ENCODE peak calls at places on chromosomes 16 and 17, in ten cellular contexts. J is AG04449; H is uterus; R is lower lobe of right lung; V is thyroid gland; M is AG04450; K is CD8-positive, alpha-beta T cell; E is fibroblast of lung; C is spleen; Q is Panc1. P is an unnamed sample.

GRCh38 chr16:65657051-65657450 is 535.2 kb upstream of the CDH11 start:
- DNase-seq in J (no peak), H (no peak), R (no peak), V (no peak), M (no peak), K (no peak), E (peak), C (no peak), Q (no peak), P (no peak)

GRCh38 chr17:14169287-14169686 is 67.4 kb downstream of the CDRT15 start:
- DNase-seq in J (no peak), H (no peak), R (no peak), V (no peak), M (no peak), K (no peak), E (no peak), C (no peak), Q (no peak), P (no peak)

GRCh38 chr16:48158296-48158695 is 2.5 kb upstream of the ABCC12 start:
- DNase-seq in J (peak), H (no peak), R (no peak), V (no peak), M (peak), K (no peak), E (peak), C (no peak), Q (no peak), P (no peak)

GRCh38 chr16:72990003-72990521 is 57.9 kb downstream of the ZFHX3 start:
- DNase-seq in J (no peak), H (peak), R (no peak), V (peak), M (peak), K (no peak), E (peak), C (no peak), Q (no peak), P (peak)

GRCh38 chr16:51971184-51971583 is 575.8 kb downstream of the TOX3 start:
- DNase-seq in J (no peak), H (no peak), R (no peak), V (peak), M (no peak), K (no peak), E (no peak), C (no peak), Q (no peak), P (no peak)

GRCh38 chr17:73798111-73798748 is 154.0 kb upstream of the SDK2 start:
- DNase-seq in J (peak), H (no peak), R (no peak), V (no peak), M (peak), K (no peak), E (peak), C (no peak), Q (no peak), P (peak)

GRCh38 chr17:76820039-76820438 is 48.2 kb upstream of the MGAT5B start:
- DNase-seq in J (no peak), H (no peak), R (no peak), V (peak), M (no peak), K (no peak), E (no peak), C (no peak), Q (no peak), P (no peak)

GRCh38 chr16:52872706-52873105 is 180.0 kb downstream of the CHD9NB start:
- DNase-seq in J (no peak), H (no peak), R (no peak), V (no peak), M (no peak), K (no peak), E (peak), C (no peak), Q (no peak), P (no peak)

GRCh38 chr17:36149296-36149820 is 27.1 kb downstream of the TBC1D3B start:
- DNase-seq in J (peak), H (peak), R (no peak), V (no peak), M (no peak), K (no peak), E (peak), C (no peak), Q (no peak), P (no peak)

DNA sequence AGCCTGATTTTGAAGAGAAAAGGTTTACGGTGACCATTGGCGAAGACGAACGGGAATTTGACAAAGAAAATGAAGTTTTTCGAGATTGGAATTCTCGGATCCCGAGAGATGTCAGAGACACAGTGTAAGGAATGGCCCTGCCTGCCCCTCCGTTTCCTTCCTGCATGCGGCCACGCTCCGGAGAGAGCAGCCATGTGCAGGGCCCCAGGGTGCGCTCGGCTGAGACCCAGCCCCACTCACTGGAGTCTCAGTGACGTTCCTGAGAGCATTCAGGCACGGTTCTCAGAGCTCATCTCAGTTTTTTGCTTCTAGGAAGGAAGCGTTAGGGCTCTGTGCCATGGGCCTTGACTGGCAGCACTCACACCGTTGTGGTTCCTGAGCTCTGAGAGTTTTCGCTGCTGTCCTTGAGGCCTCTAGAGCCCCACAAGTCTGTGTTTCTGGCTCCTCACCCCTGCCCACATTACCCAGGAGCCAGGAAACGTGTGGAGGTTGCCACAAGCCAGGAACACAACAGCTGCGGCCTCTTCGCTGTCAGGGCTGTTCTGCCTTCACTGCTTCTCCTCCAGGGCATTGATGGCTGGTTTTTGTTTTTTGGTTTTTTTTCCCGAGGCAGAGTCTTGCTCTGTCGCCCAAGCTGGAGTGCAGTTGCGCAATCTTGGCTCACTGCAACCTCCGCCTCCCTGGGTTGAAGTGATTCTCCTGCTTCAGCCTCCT is 29.8 kb downstream of the ZC3H18 start:
- DNase-seq in J (no peak), H (no peak), R (peak), V (peak), M (no peak), K (no peak), E (no peak), C (no peak), Q (no peak), P (no peak)
- H3K4me3 ChIP-seq in J (no peak), H (no peak), R (no peak), V (no peak), M (no peak), K (no peak), E (no peak), C (peak), Q (no peak), P (no peak)

GRCh38 chr17:40363480-40363838 is 1.1 kb downstream of the GJD3 start:
- DNase-seq in J (no peak), H (no peak), R (peak), V (peak), M (no peak), K (no peak), E (peak), C (peak), Q (no peak), P (peak)
- H3K4me3 ChIP-seq in J (peak), H (peak), R (peak), V (peak), M (peak), K (peak), E (peak), C (peak), Q (peak), P (peak)

GRCh38 chr16:25031441-25032307 is 16.5 kb upstream of the ARHGAP17 start:
- DNase-seq in J (peak), H (peak), R (peak), V (peak), M (peak), K (peak), E (peak), C (peak), Q (peak), P (peak)
- H3K4me3 ChIP-seq in J (peak), H (peak), R (peak), V (peak), M (peak), K (peak), E (peak), C (peak), Q (peak), P (peak)

GRCh38 chr17:10061131-10061581 is 137.2 kb downstream of the GAS7 start:
- DNase-seq in J (no peak), H (peak), R (no peak), V (no peak), M (no peak), K (no peak), E (no peak), C (no peak), Q (no peak), P (no peak)

GRCh38 chr17:10059684-10060211 is 138.7 kb downstream of the GAS7 start:
- DNase-seq in J (no peak), H (peak), R (no peak), V (no peak), M (no peak), K (no peak), E (no peak), C (no peak), Q (no peak), P (peak)

GRCh38 chr17:10060526-10060925 is 137.9 kb downstream of the GAS7 start:
- DNase-seq in J (no peak), H (no peak), R (no peak), V (no peak), M (no peak), K (no peak), E (no peak), C (no peak), Q (no peak), P (no peak)

GRCh38 chr17:10055251-10055975 is 143.0 kb downstream of the GAS7 start:
- DNase-seq in J (no peak), H (no peak), R (no peak), V (peak), M (no peak), K (no peak), E (no peak), C (no peak), Q (no peak), P (no peak)

GRCh38 chr17:10058924-10059683 is 139.3 kb downstream of the GAS7 start:
- DNase-seq in J (no peak), H (no peak), R (peak), V (no peak), M (no peak), K (no peak), E (no peak), C (no peak), Q (no peak), P (no peak)
- H3K4me3 ChIP-seq in J (no peak), H (no peak), R (no peak), V (no peak), M (no peak), K (no peak), E (no peak), C (no peak), Q (no peak), P (no peak)

GRCh38 chr16:2196162-2196980 is at the start of gene CASKIN1:
- DNase-seq in J (no peak), H (no peak), R (no peak), V (peak), M (no peak), K (no peak), E (peak), C (no peak), Q (no peak), P (no peak)
- H3K4me3 ChIP-seq in J (peak), H (peak), R (peak), V (no peak), M (peak), K (peak), E (peak), C (peak), Q (peak), P (peak)

DNA sequence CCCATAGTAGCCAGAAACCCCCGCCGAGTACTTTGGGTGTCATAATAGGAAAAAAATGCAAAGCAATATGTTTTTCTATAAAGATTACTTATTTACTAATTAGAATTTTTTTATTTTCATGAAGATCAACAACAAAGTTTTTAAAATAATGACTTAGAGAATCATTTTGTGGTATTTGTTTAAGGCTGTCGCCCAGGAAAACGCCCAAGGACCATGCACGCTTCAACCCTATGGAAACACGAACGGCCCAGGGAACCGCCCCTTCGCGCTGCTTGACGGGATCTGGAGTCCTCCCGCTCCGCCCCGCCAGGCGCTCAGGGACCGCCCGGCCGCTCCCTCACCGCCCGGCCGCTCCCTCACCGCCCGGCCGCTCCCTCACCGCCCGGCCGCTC is 408 bp upstream of the KPNA2 start:
- DNase-seq in J (no peak), H (peak), R (peak), V (peak), M (no peak), K (peak), E (no peak), C (peak), Q (no peak), P (peak)
- H3K4me3 ChIP-seq in J (peak), H (peak), R (peak), V (no peak), M (peak), K (no peak), E (peak), C (peak), Q (peak), P (peak)